ENCODE peak calls at places on chromosome 5, in five cellular contexts. E is prostate gland, X is HepG2, U is transverse colon, F is upper lobe of left lung. S is an unnamed sample.
A peak's percentile ranks its signal among the peaks of the same experiment; 100 is the strongest.

GRCh38 chr5:142276517-142276916 is 48.3 kb downstream of the SPRY4 start:
- DNase-seq in F (no peak), X (no peak), E (no peak), U (no peak), S (no peak)

GRCh38 chr5:17907094-17907493 is 272.8 kb downstream of the TAF11L14 start:
- DNase-seq in E (no peak), X (no peak), F (no peak), U (no peak), S (no peak)

GRCh38 chr5:157602505-157602904 is 26.9 kb upstream of the ADAM19 start:
- DNase-seq in U (no peak), X (no peak), F (no peak), E (no peak), S (no peak)

GRCh38 chr5:78288246-78288645 is 6.3 kb downstream of the AP3B1 start:
- DNase-seq in F (no peak), X (no peak), U (no peak), E (no peak), S (no peak)

GRCh38 chr5:35164860-35165542 is 65.3 kb downstream of the PRLR start:
- DNase-seq in U (no peak), X (no peak), E (no peak), F (no peak), S (no peak)

GRCh38 chr5:146699729-146700430 is 178.7 kb downstream of the PPP2R2B start:
- DNase-seq in X (no peak), U (no peak), F (no peak), E (no peak), S (no peak)

GRCh38 chr5:58457040-58457439 is 2.8 kb downstream of the PLK2 start:
- DNase-seq in X (no peak), F (no peak), U (no peak), E (no peak), S (no peak)

GRCh38 chr5:18736051-18736398 is 1101.8 kb downstream of the TAF11L14 start:
- DNase-seq in F (no peak), E (no peak), X (no peak), U (no peak), S (no peak)

GRCh38 chr5:56169281-56169680 is 63.8 kb downstream of the ANKRD55 start:
- DNase-seq in F (no peak), X (no peak), U (no peak), E (no peak), S (no peak)

GRCh38 chr5:9375756-9376155 is 170.1 kb downstream of the SEMA5A start:
- DNase-seq in X (no peak), E (no peak), U (no peak), F (no peak), S (no peak)

DNA sequence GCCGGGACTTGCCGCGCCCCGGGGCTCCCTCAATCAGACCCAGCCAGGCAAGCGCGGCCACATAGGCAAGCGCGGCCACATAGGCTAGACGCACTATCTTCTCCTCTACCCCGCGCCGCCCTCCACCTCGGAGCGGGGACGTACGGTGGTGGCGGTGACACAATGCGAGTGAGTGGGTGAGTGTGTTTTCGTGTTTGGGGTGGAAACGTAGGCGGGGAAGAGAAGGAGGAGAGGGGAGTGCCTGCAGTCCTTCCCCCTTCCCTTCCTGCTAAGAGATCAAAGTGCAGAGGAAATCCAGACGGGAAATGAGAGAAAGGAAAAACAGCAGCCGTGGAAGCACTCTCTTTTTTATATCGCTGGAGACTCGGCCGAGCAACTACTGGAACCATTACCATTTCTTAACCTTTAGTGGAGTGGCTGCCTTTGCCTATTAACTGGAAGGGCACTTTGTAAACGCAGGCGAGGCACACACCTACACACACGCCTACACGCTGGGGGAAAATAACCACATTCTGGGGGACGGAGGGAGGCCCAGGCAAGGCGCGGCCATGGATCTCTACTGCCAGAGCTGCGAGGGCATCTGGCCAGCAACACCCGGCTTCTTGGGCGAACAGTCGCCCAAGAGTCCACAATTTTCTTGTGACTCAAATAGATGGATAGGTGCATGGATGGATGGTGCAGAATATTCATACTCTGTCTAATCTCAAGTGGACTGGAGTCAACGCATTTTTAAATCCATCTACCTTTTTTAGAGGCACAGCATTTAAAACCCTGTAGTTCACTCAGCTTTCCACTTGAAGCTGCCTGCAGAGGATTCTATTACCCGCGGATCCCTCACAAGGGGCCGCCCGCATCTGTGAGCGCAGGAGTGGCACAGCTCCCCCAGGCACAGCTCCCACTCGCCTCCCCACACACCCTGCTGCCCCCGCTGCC is 2.1 kb downstream of the EDIL3 start:
- DNase-seq in E (peak; percentile 26), X (no peak), F (peak; percentile 80), U (peak; percentile 68), S (peak; percentile 13)
- TF ChIP-seq POLR2A in E (no peak), X (no peak), F (no peak), U (peak; percentile 83), S (peak; percentile 25)

DNA sequence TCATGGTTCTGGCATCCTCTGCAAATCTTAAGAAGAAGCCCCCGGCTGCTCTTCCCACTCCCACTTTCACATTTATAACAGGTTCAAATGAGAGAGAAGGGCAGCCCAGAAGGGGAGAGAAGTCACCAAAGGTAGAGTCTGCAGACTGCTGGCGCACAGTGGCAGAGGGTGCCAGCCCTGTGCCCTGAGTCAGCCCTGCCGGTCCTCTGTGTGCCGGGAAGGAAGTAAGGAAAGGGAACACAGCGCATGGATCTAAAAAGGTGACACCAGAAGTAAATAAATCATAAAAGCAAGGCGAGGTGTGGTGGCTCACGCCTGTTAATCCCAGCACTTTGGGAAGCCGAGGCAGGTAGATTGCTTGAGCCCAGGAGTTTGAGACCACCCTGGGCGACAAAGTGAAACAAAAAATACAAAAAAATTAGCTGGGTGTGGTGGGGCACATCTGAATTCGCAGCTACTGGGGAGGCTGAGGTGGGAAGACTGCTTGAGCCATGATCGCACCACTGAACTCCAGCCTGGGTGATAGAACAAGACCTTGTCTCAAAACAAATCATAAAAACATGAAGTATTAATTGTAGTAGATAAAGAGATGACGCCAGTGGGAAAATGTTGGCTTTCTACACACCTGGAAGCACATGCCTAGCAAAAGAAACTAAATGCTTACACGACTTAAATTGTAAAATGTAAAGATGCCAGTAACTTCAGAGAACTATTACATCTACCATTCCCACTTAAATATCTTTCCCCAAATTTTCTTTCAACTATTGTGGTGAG is 29.9 kb downstream of the RNF130 start:
- DNase-seq in X (no peak), U (peak; percentile 51), F (peak; percentile 11), E (no peak), S (peak; percentile 51)
- TF ChIP-seq CTCF in X (no peak), U (no peak), F (no peak), E (no peak), S (no peak)

GRCh38 chr5:162719720-162720119 is 652.1 kb downstream of the GABRG2 start:
- DNase-seq in E (no peak), U (no peak), X (no peak), F (no peak), S (no peak)

GRCh38 chr5:162721125-162721524 is 653.6 kb downstream of the GABRG2 start:
- DNase-seq in X (no peak), U (no peak), F (no peak), E (no peak), S (no peak)
- H3K9me3 ChIP-seq in X (peaks cover 86% of the 10 kb centered on the region), U (no peaks in the 10 kb centered on the region), F (no peaks in the 10 kb centered on the region), E (no peaks in the 10 kb centered on the region), S (no peaks in the 10 kb centered on the region)

DNA sequence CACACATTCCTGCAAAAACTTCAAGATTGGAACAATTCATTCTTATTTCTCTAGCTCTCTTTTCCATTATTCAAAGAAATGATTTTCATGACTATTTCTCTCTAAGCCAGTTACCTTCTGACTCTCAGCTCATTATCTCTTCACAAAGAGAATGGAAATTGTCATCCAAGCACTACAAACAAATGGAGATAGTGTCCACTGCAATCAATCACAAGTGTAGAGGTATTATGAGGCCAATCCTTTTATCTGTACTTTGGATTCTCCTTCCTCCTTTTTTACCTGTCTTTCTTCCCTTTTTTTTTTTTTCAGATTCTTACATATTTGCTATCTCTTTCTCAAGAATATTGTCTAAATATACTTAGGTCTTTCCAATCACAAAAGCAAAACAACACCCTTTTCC is 497.7 kb upstream of the MEF2C start:
- DNase-seq in X (no peak), E (no peak), F (no peak), U (no peak), S (no peak)
- TF ChIP-seq POLR2A in X (no peak), E (no peak), F (no peak), U (no peak), S (no peak)

DNA sequence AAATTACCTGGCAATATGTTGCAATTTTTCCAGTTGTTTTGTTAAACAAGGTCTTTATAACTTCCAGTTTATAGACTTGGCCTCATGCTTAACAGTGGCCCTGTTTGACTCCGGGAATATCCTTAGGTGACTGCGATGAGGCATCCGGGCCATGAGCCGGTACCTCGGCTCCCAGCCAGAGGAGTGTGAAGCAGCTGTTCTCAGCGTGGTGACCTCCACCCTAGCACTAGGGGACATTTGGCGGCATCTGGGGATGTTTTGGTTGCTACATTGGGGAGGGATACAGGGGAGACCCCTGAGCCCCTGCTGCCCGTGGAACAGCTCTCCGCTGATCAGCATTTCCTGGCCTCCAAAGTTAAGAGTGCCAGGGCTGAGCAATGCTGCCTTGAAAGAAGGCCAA is 533.4 kb downstream of the IRX1 start:
- DNase-seq in F (no peak), E (no peak), U (no peak), X (no peak), S (no peak)
- TF ChIP-seq CTCF in F (no peak), E (no peak), U (no peak), X (no peak), S (no peak)